ENCODE peak calls at places on chromosomes 16 and 17, in eight cellular contexts. G is AG09319, D is upper lobe of right lung, T is HCT116, Q is neural progenitor cell, X is GM06990, E is fibroblast of lung, I is fibroblast of the aortic adventitia. P is an unnamed sample.

GRCh38 chr17:40551874-40552768 is 13.2 kb downstream of the CCR7 start:
- DNase-seq in G (peak; percentile 97), E (peak; percentile 98), D (peak; percentile 61), I (peak; percentile 95), Q (no peak), X (no peak), T (no peak), P (peak; percentile 65)

GRCh38 chr16:11173426-11173825 is 82.6 kb downstream of the SOCS1 start:
- DNase-seq in X (no peak), Q (no peak), G (no peak), D (no peak), T (no peak), E (no peak), I (no peak), P (no peak)

GRCh38 chr17:51118330-51119195 is 2.1 kb downstream of the SPAG9 start:
- DNase-seq in T (no peak), Q (no peak), D (no peak), I (peak; percentile 19), E (no peak), X (no peak), G (no peak), P (peak; percentile 40)

GRCh38 chr17:69763503-69763902 is 311.5 kb upstream of the KCNJ16 start:
- DNase-seq in X (no peak), D (no peak), Q (no peak), I (peak; percentile 37), G (no peak), T (no peak), E (peak; percentile 69), P (peak; percentile 67)

GRCh38 chr16:78763821-78764440 is 664.5 kb downstream of the WWOX start:
- DNase-seq in E (no peak), T (no peak), X (no peak), G (no peak), Q (no peak), D (no peak), I (no peak), P (no peak)

GRCh38 chr17:81386141-81386645 is 9.1 kb upstream of the BAHCC1 start:
- DNase-seq in E (peak; percentile 13), X (no peak), T (no peak), G (no peak), D (no peak), Q (no peak), I (no peak), P (no peak)

GRCh38 chr16:4615389-4616046 is 830 bp upstream of the UBALD1 start:
- DNase-seq in T (no peak), D (no peak), E (no peak), Q (no peak), I (no peak), G (no peak), X (no peak), P (no peak)

GRCh38 chr16:22787456-22788189 is 26.3 kb upstream of the HS3ST2 start:
- DNase-seq in D (no peak), E (peak; percentile 32), Q (no peak), T (no peak), I (peak; percentile 12), G (peak; percentile 46), X (no peak), P (peak; percentile 33)

GRCh38 chr16:81730090-81731051 is 48.7 kb upstream of the PLCG2 start:
- DNase-seq in G (no peak), D (peak; percentile 92), I (peak; percentile 73), T (peak; percentile 75), Q (peak; percentile 96), E (peak; percentile 80), X (peak; percentile 83), P (peak; percentile 60)

GRCh38 chr17:1577657-1578428 is 15.3 kb upstream of the PITPNA start:
- DNase-seq in D (no peak), G (no peak), Q (no peak), I (no peak), T (no peak), E (no peak), X (no peak), P (no peak)

GRCh38 chr16:26688105-26688504 is 378.6 kb upstream of the C16orf82 start:
- DNase-seq in I (no peak), G (no peak), X (no peak), D (no peak), E (no peak), T (no peak), Q (peak; percentile 11), P (no peak)

GRCh38 chr16:19700319-19700781 is 17.7 kb downstream of the KNOP1 start:
- DNase-seq in Q (no peak), I (peak; percentile 63), E (peak; percentile 84), T (no peak), X (no peak), G (peak; percentile 22), D (no peak), P (peak; percentile 60)

GRCh38 chr17:43970366-43970765 is 16.6 kb upstream of the PYY start:
- DNase-seq in Q (no peak), D (no peak), E (no peak), G (no peak), X (no peak), I (no peak), T (no peak), P (no peak)

GRCh38 chr17:9899280-9900018 is 5.6 kb downstream of the RCVRN start:
- DNase-seq in Q (no peak), X (no peak), D (no peak), E (no peak), I (no peak), G (no peak), T (no peak), P (no peak)

GRCh38 chr16:9151597-9151996 is 60.2 kb downstream of the HAPSTR1 start:
- DNase-seq in I (no peak), X (no peak), G (no peak), T (no peak), D (no peak), E (peak; percentile 14), Q (no peak), P (no peak)

GRCh38 chr16:3317315-3317999 is 12.2 kb downstream of the ZNF75A start:
- DNase-seq in X (no peak), T (no peak), E (peak; percentile 18), G (no peak), Q (no peak), I (peak; percentile 27), D (no peak), P (peak; percentile 8)

GRCh38 chr17:72474243-72474642 is 353.4 kb downstream of the SOX9 start:
- DNase-seq in X (no peak), I (no peak), G (no peak), E (no peak), D (no peak), Q (no peak), T (no peak), P (no peak)

GRCh38 chr16:4982056-4982867 is 24.1 kb downstream of the SEC14L5 start:
- DNase-seq in D (no peak), X (no peak), T (no peak), Q (no peak), I (no peak), E (no peak), G (no peak), P (no peak)

GRCh38 chr17:58086953-58087352 is 3.7 kb downstream of the DYNLL2 start:
- DNase-seq in D (no peak), E (no peak), T (no peak), I (no peak), G (no peak), Q (no peak), X (no peak), P (no peak)

GRCh38 chr17:82223517-82223916 is 5.3 kb upstream of the SLC16A3 start:
- DNase-seq in Q (no peak), E (no peak), G (no peak), I (no peak), T (no peak), X (no peak), D (no peak), P (no peak)

GRCh38 chr17:41777157-41777578 is 9.3 kb downstream of the JUP start:
- DNase-seq in T (no peak), E (peak; percentile 68), Q (peak; percentile 60), G (no peak), D (no peak), I (no peak), X (no peak), P (no peak)
- TF ChIP-seq CTCF in T (no peak), E (no peak), Q (no peak), G (no peak), D (no peak), I (peak; percentile 39), X (no peak), P (no peak)

GRCh38 chr16:30650369-30651123 is at the start of gene PRR14:
- DNase-seq in E (peak; percentile 99), X (peak; percentile 97), G (peak; percentile 99), I (peak; percentile 100), Q (peak; percentile 99), T (peak; percentile 97), D (peak; percentile 100), P (peak; percentile 99)
- TF ChIP-seq CTCF in E (peak; percentile 13), X (no peak), G (no peak), I (peak; percentile 28), Q (peak; percentile 28), T (no peak), D (peak; percentile 41), P (no peak)

GRCh38 chr16:48334325-48334724 is 50.9 kb downstream of the SIAH1 start:
- DNase-seq in G (no peak), Q (peak; percentile 8), D (no peak), T (no peak), I (no peak), E (no peak), X (no peak), P (no peak)
- TF ChIP-seq CTCF in G (no peak), Q (peak; percentile 37), D (no peak), T (peak; percentile 23), I (no peak), E (no peak), X (peak; percentile 14), P (no peak)

GRCh38 chr17:36823850-36824677 is 113.2 kb upstream of the LHX1 start:
- DNase-seq in X (no peak), G (no peak), E (no peak), T (no peak), I (no peak), Q (no peak), D (no peak), P (no peak)
- TF ChIP-seq CTCF in X (no peak), G (no peak), E (no peak), T (no peak), I (no peak), Q (no peak), D (no peak), P (no peak)

DNA sequence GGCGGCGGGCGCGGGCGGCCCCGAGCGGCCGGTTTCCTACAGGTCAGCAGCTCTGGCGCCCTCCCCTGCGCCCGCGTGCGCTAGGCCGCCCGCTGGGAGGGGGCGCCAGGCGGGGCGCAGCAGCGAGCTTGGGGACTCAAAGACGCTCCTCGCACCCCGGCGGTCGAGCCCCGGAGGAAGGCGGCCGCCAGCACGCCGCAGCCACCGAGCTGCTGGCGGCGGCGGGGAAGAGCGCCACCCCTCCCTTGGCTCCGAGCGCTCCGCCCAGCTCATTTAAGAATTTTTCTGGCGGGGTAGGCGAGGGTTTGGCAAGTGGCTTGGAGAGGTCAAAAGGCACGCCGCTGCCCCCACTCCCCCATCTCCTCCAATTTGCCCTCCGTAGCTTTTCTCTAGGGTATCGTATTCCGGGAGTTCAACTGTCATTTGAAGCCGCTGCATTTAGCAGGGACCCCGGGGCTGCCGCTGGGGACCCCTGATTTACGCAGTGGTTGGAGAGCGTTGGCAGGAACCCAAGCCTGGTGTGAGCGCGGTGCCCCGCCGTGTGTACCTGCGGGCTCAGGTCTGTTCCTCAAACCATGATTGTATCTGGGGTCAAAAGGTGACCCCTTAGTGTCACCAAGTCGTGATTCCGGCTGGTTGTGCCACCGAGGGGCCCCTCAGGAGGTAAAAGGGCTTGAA is 59.5 kb upstream of the GSE1 start:
- DNase-seq in E (peak; percentile 59), X (peak; percentile 85), Q (no peak), I (peak; percentile 64), D (peak; percentile 89), T (peak; percentile 59), G (no peak), P (peak; percentile 74)
- TF ChIP-seq CTCF in E (no peak), X (peak; percentile 17), Q (peak; percentile 49), I (no peak), D (peak; percentile 41), T (peak; percentile 18), G (no peak), P (no peak)